ENCODE peak calls at places on chromosomes 4 and X, in four cellular contexts. B, M, F and S are unnamed samples.

GRCh38 chr4:6250235-6250983 is 19.2 kb upstream of the WFS1 start:
- DNase-seq in B (peak), M (peak), F (peak), S (peak)

GRCh38 chr4:182695842-182696241 is 221.3 kb downstream of the DCTD start:
- DNase-seq in B (no peak), M (no peak), F (no peak), S (no peak)

GRCh38 chr4:75018811-75019210 is 85.9 kb downstream of the PARM1 start:
- DNase-seq in B (no peak), M (no peak), F (no peak), S (no peak)

GRCh38 chrX:29555465-29556091 is 659.8 kb upstream of the MAGEB2 start:
- DNase-seq in B (no peak), M (no peak), F (no peak), S (peak)

GRCh38 chrX:110418220-110418856 is 59.7 kb downstream of the RTL9 start:
- DNase-seq in B (peak), M (no peak), F (peak), S (no peak)

GRCh38 chr4:2686379-2687265 is 69.5 kb downstream of the TNIP2 start:
- DNase-seq in B (no peak), M (no peak), F (no peak), S (no peak)

GRCh38 chrX:140503230-140503585 is 1.7 kb downstream of the SOX3 start:
- DNase-seq in B (no peak), M (no peak), F (no peak), S (no peak)

GRCh38 chr4:30839583-30840520 is 119.7 kb downstream of the PCDH7 start:
- DNase-seq in B (no peak), M (no peak), F (no peak), S (no peak)

GRCh38 chr4:83629945-83630684 is 94.2 kb downstream of the GPAT3 start:
- DNase-seq in B (peak), M (no peak), F (no peak), S (no peak)

GRCh38 chr4:8913121-8913857 is 41.6 kb upstream of the HMX1 start:
- DNase-seq in B (no peak), M (no peak), F (no peak), S (no peak)

GRCh38 chr4:169174247-169174646 is 96.5 kb downstream of the SH3RF1 start:
- DNase-seq in B (no peak), M (no peak), F (no peak), S (no peak)

GRCh38 chr4:134518574-134519217 is 317.1 kb upstream of the PABPC4L start:
- DNase-seq in B (no peak), M (no peak), F (no peak), S (no peak)

GRCh38 chr4:183356931-183357675 is 34.9 kb upstream of the CLDN24 start:
- DNase-seq in B (no peak), M (no peak), F (no peak), S (no peak)

GRCh38 chrX:30643313-30643821 is 9.9 kb upstream of the GK start:
- DNase-seq in B (no peak), M (peak), F (no peak), S (no peak)

GRCh38 chr4:19024047-19024446 is 1002.5 kb upstream of the LCORL start:
- DNase-seq in B (no peak), M (no peak), F (no peak), S (no peak)

GRCh38 chr4:98468744-98469143 is 189.7 kb downstream of the TSPAN5 start:
- DNase-seq in B (peak), M (no peak), F (no peak), S (no peak)

GRCh38 chr4:118783887-118784286 is 52.0 kb downstream of the SEC24D start:
- DNase-seq in B (no peak), M (no peak), F (no peak), S (no peak)

GRCh38 chr4:5996641-5997040 is 21.6 kb downstream of the C4orf50 start:
- DNase-seq in B (no peak), M (no peak), F (no peak), S (no peak)

GRCh38 chr4:71366776-71367175 is 28.0 kb downstream of the SLC4A4 start:
- DNase-seq in B (no peak), M (no peak), F (no peak), S (no peak)

GRCh38 chr4:152509595-152510209 is 26.2 kb downstream of the FBXW7 start:
- DNase-seq in B (no peak), M (no peak), F (no peak), S (no peak)

GRCh38 chr4:7003879-7004240 is 39.3 kb upstream of the TADA2B start:
- DNase-seq in B (no peak), M (no peak), F (no peak), S (no peak)

GRCh38 chr4:5708829-5709680 is 696 bp upstream of the EVC2 start:
- DNase-seq in B (no peak), M (no peak), F (no peak), S (no peak)

GRCh38 chr4:154626793-154627484 is 14.5 kb upstream of the FGG start:
- DNase-seq in B (peak), M (peak), F (peak), S (no peak)

GRCh38 chrX:152847281-152847680 is 16.4 kb downstream of the NSDHL start:
- DNase-seq in B (no peak), M (no peak), F (no peak), S (no peak)

GRCh38 chr4:26687728-26688127 is 103.8 kb downstream of the TBC1D19 start:
- DNase-seq in B (no peak), M (no peak), F (no peak), S (no peak)

GRCh38 chr4:52836653-52837052 is 25.5 kb upstream of the RASL11B start:
- DNase-seq in B (no peak), M (no peak), F (no peak), S (no peak)

GRCh38 chr4:159206427-159206871 is 103.6 kb downstream of the RAPGEF2 start:
- DNase-seq in B (no peak), M (no peak), F (no peak), S (peak)

DNA sequence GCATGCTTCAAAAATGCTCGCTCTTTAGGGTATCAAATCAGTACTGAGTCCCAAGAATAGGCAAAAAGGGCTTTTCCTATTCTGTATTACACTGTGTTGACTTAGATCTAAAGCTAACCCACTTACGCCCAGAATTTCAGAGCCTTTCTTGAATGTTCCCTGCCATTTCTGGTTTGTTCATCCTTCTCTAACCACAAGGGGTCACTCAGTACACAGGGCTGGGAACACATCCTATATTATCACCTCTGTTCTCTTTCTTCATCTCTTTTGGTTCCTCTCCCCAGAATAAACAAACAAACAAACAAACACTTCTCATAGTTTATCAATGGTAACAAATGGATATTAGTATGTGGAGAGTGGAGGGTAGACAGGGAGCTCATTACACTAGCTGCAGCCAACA is 25.5 kb upstream of the MORC4 start:
- DNase-seq in B (peak), M (peak), F (no peak), S (no peak)
- TF ChIP-seq TCF7 in B (no peak), M (no peak), F (no peak), S (no peak)

DNA sequence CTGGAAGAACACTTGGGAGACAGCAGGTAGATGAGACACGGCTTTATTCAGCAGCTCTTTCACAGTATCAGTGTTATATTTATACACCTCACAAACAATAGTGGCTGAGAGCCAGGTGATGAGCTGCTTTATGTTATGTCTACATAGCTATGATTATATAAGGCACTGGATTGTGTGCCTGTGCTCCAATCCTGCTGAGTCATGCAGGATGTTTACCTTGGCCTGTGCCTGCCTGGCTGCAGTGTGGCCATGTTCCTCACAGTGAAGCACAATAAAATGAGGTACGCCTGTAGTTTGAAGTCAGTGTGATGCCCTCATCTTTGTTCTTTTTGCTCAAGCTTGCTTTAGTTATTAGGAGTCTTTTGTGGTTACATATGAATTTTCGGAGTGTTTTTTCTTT is 31.3 kb downstream of the CXCL13 start:
- DNase-seq in B (peak), M (peak), F (no peak), S (no peak)
- TF ChIP-seq CREB1 in B (no peak), M (no peak), F (no peak), S (no peak)

GRCh38 chr4:12588572-12588971 is 895.6 kb downstream of the RAB28 start:
- DNase-seq in B (no peak), M (no peak), F (no peak), S (no peak)
- TF ChIP-seq TCF7 in B (no peak), M (no peak), F (no peak), S (no peak)

DNA sequence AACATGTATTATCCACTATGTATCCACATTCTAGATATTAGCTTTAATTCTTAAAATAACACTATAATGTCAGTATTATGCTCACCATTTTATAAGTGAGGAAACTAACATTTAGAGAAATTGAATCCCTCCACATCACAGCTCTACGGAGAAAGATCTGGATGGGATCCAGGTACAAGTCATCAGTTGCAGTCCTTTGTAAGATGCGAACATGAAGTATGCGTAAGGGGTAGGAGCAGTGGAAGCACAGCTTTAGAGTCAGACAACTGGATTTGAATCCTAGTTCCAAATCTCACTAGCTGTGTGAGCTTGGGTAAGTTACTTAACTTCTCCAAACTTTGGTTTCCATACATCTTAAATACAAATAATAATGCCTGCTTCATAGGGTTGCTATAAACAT is 162.5 kb downstream of the ATP10D start:
- DNase-seq in B (no peak), M (no peak), F (no peak), S (no peak)
- TF ChIP-seq CREB1 in B (no peak), M (no peak), F (no peak), S (no peak)

GRCh38 chrX:10648608-10649007 is 28.2 kb upstream of the MID1 start:
- DNase-seq in B (no peak), M (no peak), F (no peak), S (no peak)
- TF ChIP-seq TCF7 in B (no peak), M (no peak), F (no peak), S (no peak)